ENCODE peak calls at places on chromosomes 16 and 17, in four cellular contexts. Y is hippocampal formation; K is activated naive CD4-positive, alpha-beta T cell; N is foreskin fibroblast. J is an unnamed sample.

GRCh38 chr16:87490091-87490798 is 2.6 kb downstream of the ZCCHC14 start:
- DNase-seq in N (peak), K (no peak), Y (no peak), J (no peak)

GRCh38 chr17:38872671-38873385 is 3.0 kb downstream of the LASP1 start:
- DNase-seq in N (no peak), K (no peak), Y (no peak), J (no peak)

GRCh38 chr16:67017451-67017750 is 11.5 kb upstream of the CBFB start:
- DNase-seq in K (no peak), N (no peak), Y (no peak), J (no peak)

GRCh38 chr17:7997186-7997585 is 5.2 kb upstream of the GUCY2D start:
- DNase-seq in K (peak), Y (no peak), N (peak), J (peak)

GRCh38 chr17:43581130-43581529 is 35.0 kb upstream of the ETV4 start:
- DNase-seq in Y (no peak), K (no peak), N (no peak), J (no peak)

GRCh38 chr17:62032480-62032879 is 32.6 kb downstream of the MED13 start:
- DNase-seq in K (no peak), Y (no peak), N (no peak), J (no peak)

GRCh38 chr17:17683710-17684365 is 2.6 kb downstream of the RAI1 start:
- DNase-seq in Y (no peak), N (no peak), K (no peak), J (no peak)

GRCh38 chr16:56245197-56245596 is 53.9 kb downstream of the GNAO1 start:
- DNase-seq in K (no peak), N (peak), Y (no peak), J (no peak)

GRCh38 chr16:62149646-62150045 is 113.4 kb upstream of the CDH8 start:
- DNase-seq in N (no peak), Y (no peak), K (no peak), J (no peak)

GRCh38 chr16:66426112-66427035 is 721 bp upstream of the BEAN1 start:
- DNase-seq in K (no peak), N (peak), Y (no peak), J (no peak)

GRCh38 chr16:71528863-71529262 is 2.6 kb downstream of the CHST4 start:
- DNase-seq in K (no peak), Y (no peak), N (no peak), J (no peak)

GRCh38 chr16:72739577-72739976 is 308.4 kb downstream of the ZFHX3 start:
- DNase-seq in K (no peak), Y (no peak), N (peak), J (no peak)

GRCh38 chr17:45073414-45074070 is 12.4 kb downstream of the NMT1 start:
- DNase-seq in N (peak), K (no peak), Y (no peak), J (peak)

GRCh38 chr17:28948873-28949184 is 2.5 kb downstream of the PHF12 start:
- DNase-seq in Y (no peak), N (no peak), K (no peak), J (no peak)

GRCh38 chr16:74832228-74832627 is 57.6 kb upstream of the FA2H start:
- DNase-seq in Y (no peak), N (no peak), K (no peak), J (no peak)

GRCh38 chr16:14401839-14402115 is 228.3 kb downstream of the PARN start:
- DNase-seq in N (no peak), K (no peak), Y (no peak), J (no peak)

GRCh38 chr16:56357291-56357764 is 68.0 kb downstream of the AMFR start:
- DNase-seq in N (peak), Y (no peak), K (no peak), J (peak)

GRCh38 chr16:89168381-89169189 is 3.0 kb upstream of the CDH15 start:
- DNase-seq in Y (no peak), N (no peak), K (no peak), J (no peak)

GRCh38 chr17:79137015-79137770 is 62.6 kb downstream of the ENGASE start:
- DNase-seq in K (no peak), Y (no peak), N (no peak), J (no peak)

GRCh38 chr16:89199241-89200123 is 855 bp downstream of the SLC22A31 start:
- DNase-seq in N (no peak), Y (no peak), K (no peak), J (no peak)

GRCh38 chr17:40310882-40311391 is 2.0 kb downstream of the RARA start:
- DNase-seq in Y (no peak), K (no peak), N (no peak), J (no peak)

GRCh38 chr16:85055503-85056210 is 28.1 kb downstream of the KIAA0513 start:
- DNase-seq in N (peak), Y (peak), K (peak), J (peak)

GRCh38 chr17:74076446-74076845 is 127.0 kb upstream of the RPL38 start:
- DNase-seq in K (no peak), Y (no peak), N (no peak), J (no peak)

GRCh38 chr17:50213026-50214015 is 11.9 kb upstream of the COL1A1 start:
- DNase-seq in N (peak), K (no peak), Y (no peak), J (no peak)

GRCh38 chr16:72409428-72409827 is 237.5 kb upstream of the PMFBP1 start:
- DNase-seq in K (no peak), Y (no peak), N (no peak), J (no peak)

GRCh38 chr17:82315703-82316358 is 1.6 kb downstream of the CD7 start:
- DNase-seq in Y (no peak), K (peak), N (no peak), J (no peak)

GRCh38 chr16:57245472-57246113 is 534 bp downstream of the ARL2BP start:
- DNase-seq in K (peak), Y (no peak), N (no peak), J (peak)